ENCODE peak calls at places on chromosomes 12 and 14, in nine cellular contexts. L, A, S, W, Q, P, F, O and D are unnamed samples.
A peak's percentile ranks its signal among the peaks of the same experiment; 100 is the strongest.

GRCh38 chr12:71661977-71662522 is 1.6 kb downstream of the ZFC3H1 start:
- DNase-seq in L (no peak), A (no peak), S (peak; percentile 69), W (peak; percentile 80), Q (peak; percentile 84), P (no peak), F (no peak), O (no peak), D (no peak)

GRCh38 chr12:22262309-22262708 is 72.2 kb downstream of the ST8SIA1 start:
- DNase-seq in L (no peak), A (no peak), S (no peak), W (no peak), Q (no peak), P (no peak), F (no peak), O (no peak), D (no peak)

GRCh38 chr14:54221971-54222370 is 174.8 kb upstream of the CDKN3 start:
- DNase-seq in L (no peak), A (no peak), S (no peak), W (no peak), Q (no peak), P (no peak), F (no peak), O (no peak), D (no peak)

GRCh38 chr14:96255501-96256366 is at the start of gene BDKRB1:
- DNase-seq in L (peak; percentile 73), A (no peak), S (peak; percentile 93), W (peak; percentile 87), Q (peak; percentile 96), P (no peak), F (no peak), O (no peak), D (no peak)

GRCh38 chr12:2013527-2014223 is 9.4 kb upstream of the DCP1B start:
- DNase-seq in L (peak; percentile 51), A (no peak), S (peak; percentile 35), W (peak; percentile 43), Q (peak; percentile 20), P (no peak), F (no peak), O (no peak), D (no peak)

GRCh38 chr12:118625050-118625675 is 248.8 kb downstream of the SUDS3 start:
- DNase-seq in L (no peak), A (no peak), S (no peak), W (no peak), Q (no peak), P (no peak), F (no peak), O (peak; percentile 11), D (no peak)

GRCh38 chr14:67566908-67567307 is 33.2 kb downstream of the PIGH start:
- DNase-seq in L (no peak), A (no peak), S (no peak), W (peak; percentile 56), Q (no peak), P (peak; percentile 33), F (peak; percentile 83), O (no peak), D (no peak)

GRCh38 chr14:88791629-88792571 is 853 bp downstream of the EML5 start:
- DNase-seq in L (peak; percentile 0), A (no peak), S (peak; percentile 18), W (no peak), Q (no peak), P (peak; percentile 90), F (no peak), O (peak; percentile 4), D (no peak)

GRCh38 chr12:12214635-12215131 is 52.2 kb downstream of the LRP6 start:
- DNase-seq in L (peak; percentile 51), A (no peak), S (peak; percentile 66), W (no peak), Q (peak; percentile 63), P (no peak), F (no peak), O (no peak), D (no peak)

GRCh38 chr14:105075364-105076295 is 10.4 kb upstream of the GPR132 start:
- DNase-seq in L (no peak), A (no peak), S (peak; percentile 42), W (peak; percentile 84), Q (peak; percentile 52), P (peak; percentile 91), F (peak; percentile 92), O (peak; percentile 88), D (no peak)

GRCh38 chr14:86777950-86778602 is 1214.9 kb downstream of the GALC start:
- DNase-seq in L (no peak), A (no peak), S (no peak), W (peak; percentile 77), Q (peak; percentile 89), P (no peak), F (no peak), O (no peak), D (peak; percentile 8)

GRCh38 chr12:94718114-94718513 is 67.8 kb upstream of the TMCC3 start:
- DNase-seq in L (no peak), A (no peak), S (no peak), W (peak; percentile 42), Q (no peak), P (no peak), F (no peak), O (no peak), D (peak; percentile 31)

DNA sequence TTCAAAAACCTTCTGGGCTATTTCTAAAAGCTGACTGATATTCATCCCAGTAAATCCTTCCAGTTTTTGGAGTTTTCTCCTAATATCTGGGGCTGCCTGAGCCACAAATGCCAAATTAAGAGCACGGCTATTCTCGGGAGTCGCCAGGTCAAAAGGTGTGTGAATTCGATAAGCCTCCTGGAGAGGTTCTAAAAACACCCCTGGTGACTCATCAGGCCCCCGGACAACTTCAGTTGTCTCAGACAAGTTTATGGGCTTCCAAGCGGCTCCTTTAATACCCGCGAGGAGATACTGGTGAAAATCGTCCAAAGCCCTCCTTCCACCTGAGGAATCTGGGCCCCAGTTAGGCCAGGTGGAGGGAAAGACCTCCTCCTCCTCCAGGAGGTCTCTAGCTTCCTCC is 677.1 kb downstream of the TMEM121 start:
- DNase-seq in L (no peak), A (no peak), S (no peak), W (no peak), Q (no peak), P (no peak), F (no peak), O (peak; percentile 86), D (no peak)
- H3K4me3 ChIP-seq in L (no peak overlapping the region), A (no peak overlapping the region), S (no peak overlapping the region), W (no peak overlapping the region), Q (no peak overlapping the region), P (no peak overlapping the region), F (no peak overlapping the region), O (peak overlapping the region; percentile 31), D (no peak overlapping the region)

DNA sequence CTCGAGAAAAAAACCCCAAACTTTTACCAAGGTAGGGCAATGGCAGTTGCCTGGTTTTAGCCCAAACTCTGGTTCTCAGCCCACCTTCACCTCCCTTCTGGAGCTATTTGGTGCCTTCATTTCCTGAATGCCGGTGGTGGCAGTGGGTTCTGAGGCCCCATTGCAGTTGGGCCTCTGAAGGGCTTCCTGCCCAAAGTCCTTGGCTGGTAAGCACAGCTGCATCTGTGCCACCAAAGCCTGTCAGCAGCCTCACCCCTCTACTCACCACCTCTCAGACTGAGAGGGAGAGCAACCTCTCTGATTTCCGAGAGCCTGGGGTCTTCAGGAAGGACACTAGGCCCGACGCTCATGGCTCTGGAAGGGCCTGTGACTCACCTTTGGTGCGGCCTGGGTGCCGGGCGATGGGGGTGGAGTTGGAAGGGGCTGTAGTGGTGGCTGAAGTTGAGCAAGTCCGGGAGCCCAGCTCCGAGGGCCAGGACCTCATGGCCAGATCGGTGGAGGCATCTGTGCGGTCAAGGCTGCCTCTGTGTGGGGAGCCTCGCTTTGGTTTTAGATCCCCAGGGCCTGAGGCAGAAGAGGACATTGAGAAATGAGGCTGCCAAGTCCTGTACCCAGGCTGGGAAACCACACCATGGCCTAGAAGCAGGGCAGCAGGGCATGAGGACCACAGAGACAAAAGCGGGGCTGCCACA is 38.6 kb upstream of the GPR68 start:
- DNase-seq in L (no peak), A (no peak), S (no peak), W (no peak), Q (no peak), P (peak; percentile 24), F (no peak), O (no peak), D (no peak)
- H3K4me3 ChIP-seq in L (no peak overlapping the region), A (no peak overlapping the region), S (no peak overlapping the region), W (no peak overlapping the region), Q (no peak overlapping the region), P (no peak overlapping the region), F (no peak overlapping the region), O (no peak overlapping the region), D (no peak overlapping the region)

DNA sequence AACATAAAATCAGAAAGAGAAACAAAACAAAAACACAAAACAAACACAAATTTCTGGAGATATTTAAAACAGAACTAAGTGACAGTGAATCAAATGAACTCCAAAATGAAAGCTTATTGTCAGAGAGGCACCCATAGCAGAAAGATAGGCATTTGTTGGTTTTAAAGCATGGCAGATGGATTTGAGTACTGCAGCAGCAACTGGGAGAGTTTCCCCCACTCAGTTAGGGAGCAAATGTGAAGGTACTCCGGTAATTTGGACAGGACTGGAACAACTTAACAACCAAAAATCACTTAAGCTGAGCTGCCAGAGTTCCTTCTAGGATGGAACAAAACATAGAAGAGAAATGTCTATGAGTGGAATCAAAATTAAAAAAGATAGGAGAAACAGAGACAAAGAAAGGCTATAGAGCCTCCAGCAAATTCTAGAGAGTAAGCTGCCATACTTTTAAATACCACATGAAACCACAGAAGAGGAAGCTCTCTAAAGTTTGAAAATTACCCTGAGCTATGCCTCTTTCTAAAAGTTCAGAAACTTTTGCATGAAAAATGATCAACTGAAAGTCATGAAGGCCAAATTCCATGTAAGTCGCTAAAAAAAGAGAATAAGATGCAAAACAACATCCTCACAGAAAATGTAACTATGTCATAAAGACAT is 1248.3 kb upstream of the USP15 start:
- DNase-seq in L (no peak), A (no peak), S (no peak), W (no peak), Q (no peak), P (no peak), F (no peak), O (no peak), D (no peak)
- H3K4me3 ChIP-seq in L (no peak overlapping the region), A (no peak overlapping the region), S (no peak overlapping the region), W (no peak overlapping the region), Q (no peak overlapping the region), P (no peak overlapping the region), F (no peak overlapping the region), O (no peak overlapping the region), D (no peak overlapping the region)

GRCh38 chr12:32534698-32535097 is 135.3 kb downstream of the FGD4 start:
- DNase-seq in L (no peak), A (no peak), S (peak; percentile 17), W (no peak), Q (no peak), P (no peak), F (no peak), O (no peak), D (no peak)

GRCh38 chr12:32532951-32533350 is 133.6 kb downstream of the FGD4 start:
- DNase-seq in L (no peak), A (no peak), S (no peak), W (no peak), Q (no peak), P (no peak), F (no peak), O (no peak), D (no peak)

GRCh38 chr12:32533971-32534590 is 134.7 kb downstream of the FGD4 start:
- DNase-seq in L (peak; percentile 95), A (peak; percentile 90), S (peak; percentile 88), W (peak; percentile 77), Q (peak; percentile 98), P (no peak), F (peak; percentile 89), O (no peak), D (peak; percentile 95)

GRCh38 chr12:32535260-32535999 is 136.1 kb downstream of the FGD4 start:
- DNase-seq in L (peak; percentile 83), A (peak; percentile 89), S (peak; percentile 76), W (peak; percentile 70), Q (peak; percentile 69), P (peak; percentile 85), F (peak; percentile 87), O (no peak), D (peak; percentile 26)

GRCh38 chr12:32536000-32536345 is 136.6 kb downstream of the FGD4 start:
- DNase-seq in L (no peak), A (no peak), S (no peak), W (no peak), Q (no peak), P (no peak), F (no peak), O (no peak), D (no peak)
- H3K4me3 ChIP-seq in L (peak overlapping the region; percentile 49), A (peak overlapping the region; percentile 67), S (peak overlapping the region; percentile 74), W (no peak overlapping the region), Q (no peak overlapping the region), P (peak overlapping the region; percentile 65), F (no peak overlapping the region), O (no peak overlapping the region), D (no peak overlapping the region)